ENCODE peak calls at places on chromosomes 6 and 20, in seven cellular contexts. B, K, L, F, N, E and Y are unnamed samples.
A peak's percentile ranks its signal among the peaks of the same experiment; 100 is the strongest.

GRCh38 chr20:43991264-43991663 is 76.6 kb downstream of the TOX2 start:
- DNase-seq in L (no peak), K (no peak), F (no peak), N (no peak), B (no peak), E (no peak), Y (no peak)

GRCh38 chr20:40393680-40394079 is 295.4 kb downstream of the MAFB start:
- DNase-seq in E (no peak), L (no peak), F (no peak), N (no peak), B (no peak), K (no peak), Y (no peak)

GRCh38 chr20:33211817-33212424 is 5.2 kb upstream of the BPIFA3 start:
- DNase-seq in N (no peak), L (peak; percentile 29), K (peak; percentile 24), B (no peak), F (no peak), E (peak; percentile 63), Y (peak; percentile 66)

GRCh38 chr6:125294036-125294435 is 7.7 kb downstream of the HDDC2 start:
- DNase-seq in B (no peak), F (no peak), E (no peak), L (no peak), N (no peak), K (no peak), Y (no peak)

GRCh38 chr20:33401922-33402369 is 627 bp upstream of the CDK5RAP1 start:
- DNase-seq in N (no peak), F (no peak), E (peak; percentile 22), L (peak; percentile 11), K (no peak), B (no peak), Y (no peak)

GRCh38 chr6:14598017-14598864 is 480.7 kb downstream of the CD83 start:
- DNase-seq in E (peak; percentile 34), N (no peak), F (no peak), K (no peak), L (no peak), B (no peak), Y (no peak)

GRCh38 chr20:33719989-33720709 is at the start of gene PXMP4:
- DNase-seq in L (no peak), N (peak; percentile 63), F (peak; percentile 92), E (peak; percentile 97), K (peak; percentile 95), B (peak; percentile 90), Y (peak; percentile 88)

GRCh38 chr6:164359441-164359840 is 944.9 kb downstream of the QKI start:
- DNase-seq in N (no peak), E (no peak), L (no peak), B (no peak), K (no peak), F (no peak), Y (no peak)

GRCh38 chr6:147724454-147724853 is 216.0 kb downstream of the SAMD5 start:
- DNase-seq in K (no peak), L (no peak), N (no peak), B (no peak), F (no peak), E (no peak), Y (no peak)

GRCh38 chr6:135521431-135521830 is 23.9 kb upstream of the AHI1 start:
- DNase-seq in L (no peak), B (no peak), E (no peak), K (no peak), F (no peak), N (no peak), Y (no peak)

GRCh38 chr6:140256213-140256612 is 881.8 kb upstream of the CITED2 start:
- DNase-seq in B (no peak), K (no peak), F (no peak), E (peak; percentile 17), L (no peak), N (no peak), Y (no peak)

GRCh38 chr6:166152660-166153059 is 15.0 kb downstream of the TBXT start:
- DNase-seq in N (no peak), E (no peak), K (no peak), B (no peak), L (no peak), F (no peak), Y (no peak)

GRCh38 chr6:106315765-106316375 is 9.7 kb downstream of the ATG5 start:
- DNase-seq in L (peak; percentile 38), N (no peak), K (no peak), B (no peak), E (peak; percentile 44), F (no peak), Y (no peak)

GRCh38 chr6:2957696-2958330 is 13.6 kb downstream of the SERPINB6 start:
- DNase-seq in N (no peak), B (no peak), F (no peak), L (no peak), K (no peak), E (no peak), Y (no peak)

GRCh38 chr20:5024982-5025381 is 23.7 kb upstream of the SLC23A2 start:
- DNase-seq in L (no peak), N (no peak), E (no peak), K (no peak), F (no peak), B (no peak), Y (no peak)

GRCh38 chr6:26199773-26200728 is 112.8 kb downstream of the HFE start:
- DNase-seq in F (no peak), E (peak; percentile 36), L (peak; percentile 47), B (no peak), N (no peak), K (no peak), Y (no peak)

GRCh38 chr6:3227363-3228045 is at the start of gene TUBB2B:
- DNase-seq in E (no peak), F (peak; percentile 76), L (peak; percentile 25), K (no peak), N (no peak), B (no peak), Y (peak; percentile 86)

GRCh38 chr6:111812080-111813038 is 60.9 kb downstream of the FYN start:
- DNase-seq in K (peak; percentile 71), F (no peak), L (peak; percentile 38), N (no peak), E (peak; percentile 66), B (no peak), Y (peak; percentile 28)

GRCh38 chr6:83838727-83839126 is 14.4 kb upstream of the RIPPLY2 start:
- DNase-seq in F (no peak), E (peak; percentile 88), N (no peak), L (no peak), K (no peak), B (no peak), Y (no peak)

GRCh38 chr6:131390322-131390721 is 182.7 kb upstream of the ARG1 start:
- DNase-seq in K (no peak), L (no peak), F (no peak), N (no peak), B (no peak), E (no peak), Y (no peak)

GRCh38 chr6:143195349-143195845 is 134.7 kb downstream of the AIG1 start:
- DNase-seq in L (no peak), E (no peak), K (no peak), F (no peak), B (no peak), N (no peak), Y (no peak)

GRCh38 chr6:144697389-144697788 is 412.3 kb downstream of the UTRN start:
- DNase-seq in E (no peak), B (no peak), N (no peak), K (no peak), F (no peak), L (no peak), Y (no peak)

GRCh38 chr6:38713812-38714211 is 1.3 kb upstream of the DNAH8 start:
- DNase-seq in B (no peak), F (no peak), E (peak; percentile 57), K (no peak), L (no peak), N (no peak), Y (no peak)

GRCh38 chr20:46928580-46929132 is 34.0 kb downstream of the EYA2 start:
- DNase-seq in N (no peak), B (peak; percentile 61), L (no peak), E (peak; percentile 65), F (no peak), K (no peak), Y (no peak)

GRCh38 chr6:160172704-160173103 is 51.1 kb downstream of the SLC22A1 start:
- DNase-seq in F (no peak), N (no peak), E (no peak), L (no peak), B (no peak), K (no peak), Y (no peak)

GRCh38 chr6:149484733-149485700 is at the start of gene ZC3H12D:
- DNase-seq in F (no peak), B (peak; percentile 45), N (peak; percentile 66), K (no peak), E (no peak), L (peak; percentile 86), Y (no peak)

GRCh38 chr6:47669684-47670515 is 28.5 kb upstream of the ADGRF4 start:
- DNase-seq in N (no peak), L (no peak), F (no peak), B (no peak), K (no peak), E (peak; percentile 96), Y (no peak)

GRCh38 chr6:157143171-157143884 is 180.0 kb downstream of the TMEM242 start:
- DNase-seq in E (peak; percentile 50), K (no peak), L (no peak), F (no peak), N (no peak), B (no peak), Y (no peak)

GRCh38 chr6:89313006-89313405 is 2.1 kb downstream of the GABRR2 start:
- DNase-seq in E (peak; percentile 65), N (no peak), L (no peak), F (no peak), K (peak; percentile 69), B (peak; percentile 48), Y (no peak)